ENCODE peak calls at places on chromosome X, in five cellular contexts. D is HL-60, Q is GM12865, U is KBM-7, V is NCI-H1092. T is an unnamed sample.
A peak's percentile ranks its signal among the peaks of the same experiment; 100 is the strongest.

GRCh38 chrX:55919367-55920221 is 202.0 kb downstream of the RRAGB start:
- DNase-seq in D (no peak), Q (peak; percentile 94), U (no peak), V (no peak), T (no peak)

GRCh38 chrX:28997716-28998115 is 410.5 kb downstream of the IL1RAPL1 start:
- DNase-seq in D (no peak), Q (no peak), U (no peak), V (no peak), T (no peak)

GRCh38 chrX:38886112-38886511 is 84.9 kb downstream of the MID1IP1 start:
- DNase-seq in D (no peak), Q (no peak), U (no peak), V (no peak), T (no peak)

GRCh38 chrX:6852869-6853268 is 294.6 kb upstream of the STS start:
- DNase-seq in D (no peak), Q (peak; percentile 9), U (peak; percentile 11), V (no peak), T (no peak)

GRCh38 chrX:17377795-17378194 is 2.8 kb downstream of the NHS start:
- DNase-seq in D (no peak), Q (no peak), U (no peak), V (no peak), T (no peak)

GRCh38 chrX:2387614-2388239 is 113.0 kb downstream of the DHRSX start:
- DNase-seq in D (no peak), Q (no peak), U (no peak), V (no peak), T (no peak)

GRCh38 chrX:153646620-153647373 is at the start of gene DUSP9:
- DNase-seq in D (peak; percentile 41), Q (no peak), U (peak; percentile 70), V (no peak), T (peak; percentile 45)

GRCh38 chrX:28659269-28659668 is 72.0 kb downstream of the IL1RAPL1 start:
- DNase-seq in D (no peak), Q (peak; percentile 3), U (peak; percentile 6), V (no peak), T (peak; percentile 43)

GRCh38 chrX:30635630-30636029 is 17.6 kb upstream of the GK start:
- DNase-seq in D (no peak), Q (no peak), U (peak; percentile 40), V (no peak), T (no peak)

GRCh38 chrX:65596270-65596669 is 61.7 kb upstream of the LAS1L start:
- DNase-seq in D (no peak), Q (peak; percentile 78), U (peak; percentile 69), V (no peak), T (no peak)

GRCh38 chrX:154733072-154733425 is 17.8 kb downstream of the GAB3 start:
- DNase-seq in D (no peak), Q (no peak), U (no peak), V (no peak), T (no peak)

GRCh38 chrX:72101597-72102037 is 30.1 kb downstream of the RTL5 start:
- DNase-seq in D (no peak), Q (no peak), U (no peak), V (no peak), T (no peak)

GRCh38 chrX:23959781-23960180 is 52.0 kb downstream of the CXorf58 start:
- DNase-seq in D (peak; percentile 73), Q (no peak), U (peak; percentile 52), V (no peak), T (no peak)

GRCh38 chrX:8848921-8849320 is 47.7 kb upstream of the FAM9A start:
- DNase-seq in D (no peak), Q (no peak), U (no peak), V (no peak), T (no peak)

GRCh38 chrX:155334486-155335316 is at the start of gene CLIC2:
- DNase-seq in D (no peak), Q (peak; percentile 57), U (peak; percentile 61), V (peak; percentile 28), T (no peak)

GRCh38 chrX:131985526-131986049 is 37.5 kb upstream of the STK26 start:
- DNase-seq in D (no peak), Q (no peak), U (peak; percentile 47), V (no peak), T (no peak)

GRCh38 chrX:24113161-24113560 is 36.4 kb upstream of the ZFX start:
- DNase-seq in D (no peak), Q (no peak), U (no peak), V (no peak), T (no peak)

GRCh38 chrX:100748133-100748532 is 16.2 kb upstream of the SYTL4 start:
- DNase-seq in D (no peak), Q (no peak), U (no peak), V (no peak), T (no peak)

GRCh38 chrX:12994321-12994720 is 19.4 kb downstream of the TMSB4X start:
- DNase-seq in D (no peak), Q (no peak), U (no peak), V (no peak), T (no peak)

GRCh38 chrX:48648299-48648698 is 35.3 kb upstream of the WAS start:
- DNase-seq in D (no peak), Q (peak; percentile 45), U (peak; percentile 68), V (peak; percentile 28), T (peak; percentile 46)

GRCh38 chrX:15525664-15526416 is 25.2 kb downstream of the BMX start:
- DNase-seq in D (no peak), Q (no peak), U (no peak), V (peak; percentile 60), T (no peak)

GRCh38 chrX:83510466-83511181 is 2.5 kb downstream of the POU3F4 start:
- DNase-seq in D (no peak), Q (no peak), U (no peak), V (no peak), T (no peak)

GRCh38 chrX:42119076-42119475 is 195.7 kb upstream of the CASK start:
- DNase-seq in D (no peak), Q (no peak), U (no peak), V (peak; percentile 0), T (no peak)

GRCh38 chrX:39174761-39175417 is 373.6 kb downstream of the MID1IP1 start:
- DNase-seq in D (no peak), Q (no peak), U (no peak), V (peak; percentile 68), T (no peak)

GRCh38 chrX:109360301-109360700 is 121.6 kb downstream of the GUCY2F start:
- DNase-seq in D (no peak), Q (no peak), U (no peak), V (no peak), T (no peak)

GRCh38 chrX:77640702-77641101 is 145.3 kb downstream of the ATRX start:
- DNase-seq in D (no peak), Q (peak; percentile 60), U (no peak), V (no peak), T (no peak)

T was measured in left lobe of liver.